ENCODE peak calls at places on chromosomes 6 and 20, in six cellular contexts. One of them, this sample, is unnamed.

GRCh38 chr6:44742201-44742600 is 354.7 kb downstream of the CDC5L start:
- DNase-seq in ovary: no peak
- DNase-seq in heart left ventricle: no peak
- DNase-seq in transverse colon: no peak
- DNase-seq in endothelial cell of umbilical vein: no peak
- DNase-seq in A549: no peak
- DNase-seq in this sample: no peak

GRCh38 chr20:23092409-23092756 is 6.3 kb upstream of the CD93 start:
- DNase-seq in ovary: no peak
- DNase-seq in heart left ventricle: no peak
- DNase-seq in transverse colon: no peak
- DNase-seq in endothelial cell of umbilical vein: peak; percentile 89
- DNase-seq in A549: no peak
- DNase-seq in this sample: no peak

GRCh38 chr20:24160563-24161355 is 172.2 kb upstream of the GGTLC1 start:
- DNase-seq in ovary: peak; percentile 52
- DNase-seq in heart left ventricle: peak; percentile 42
- DNase-seq in transverse colon: peak; percentile 13
- DNase-seq in endothelial cell of umbilical vein: peak; percentile 58
- DNase-seq in A549: peak; percentile 61
- DNase-seq in this sample: no peak

GRCh38 chr6:159961523-159961922 is 7.4 kb upstream of the IGF2R start:
- DNase-seq in ovary: no peak
- DNase-seq in heart left ventricle: no peak
- DNase-seq in transverse colon: no peak
- DNase-seq in endothelial cell of umbilical vein: no peak
- DNase-seq in A549: no peak
- DNase-seq in this sample: no peak

GRCh38 chr6:104987218-104987617 is 30.3 kb downstream of the LIN28B start:
- DNase-seq in ovary: no peak
- DNase-seq in heart left ventricle: no peak
- DNase-seq in transverse colon: no peak
- DNase-seq in endothelial cell of umbilical vein: no peak
- DNase-seq in A549: no peak
- DNase-seq in this sample: no peak

GRCh38 chr6:53432318-53433161 is 83.8 kb upstream of the ELOVL5 start:
- DNase-seq in ovary: no peak
- DNase-seq in heart left ventricle: no peak
- DNase-seq in transverse colon: no peak
- DNase-seq in endothelial cell of umbilical vein: no peak
- DNase-seq in A549: peak; percentile 63
- DNase-seq in this sample: no peak

GRCh38 chr20:63932606-63933160 is 23.5 kb downstream of the UCKL1 start:
- DNase-seq in ovary: no peak
- DNase-seq in heart left ventricle: no peak
- DNase-seq in transverse colon: no peak
- DNase-seq in endothelial cell of umbilical vein: no peak
- DNase-seq in A549: no peak
- DNase-seq in this sample: no peak

GRCh38 chr6:11113038-11113437 is 1.5 kb upstream of the ERVFRD-1 start:
- DNase-seq in ovary: no peak
- DNase-seq in heart left ventricle: no peak
- DNase-seq in transverse colon: no peak
- DNase-seq in endothelial cell of umbilical vein: no peak
- DNase-seq in A549: no peak
- DNase-seq in this sample: no peak

GRCh38 chr6:142833054-142833453 is 111.9 kb downstream of the HIVEP2 start:
- DNase-seq in ovary: no peak
- DNase-seq in heart left ventricle: no peak
- DNase-seq in transverse colon: no peak
- DNase-seq in endothelial cell of umbilical vein: peak; percentile 78
- DNase-seq in A549: peak; percentile 37
- DNase-seq in this sample: no peak

GRCh38 chr20:53126185-53126584 is 154.0 kb downstream of the TSHZ2 start:
- DNase-seq in ovary: no peak
- DNase-seq in heart left ventricle: no peak
- DNase-seq in transverse colon: no peak
- DNase-seq in endothelial cell of umbilical vein: no peak
- DNase-seq in A549: no peak
- DNase-seq in this sample: no peak

GRCh38 chr6:40341726-40342125 is 245.4 kb downstream of the LRFN2 start:
- DNase-seq in ovary: no peak
- DNase-seq in heart left ventricle: no peak
- DNase-seq in transverse colon: no peak
- DNase-seq in endothelial cell of umbilical vein: no peak
- DNase-seq in A549: no peak
- DNase-seq in this sample: peak; percentile 66

GRCh38 chr6:106226676-106227075 is 98.9 kb downstream of the ATG5 start:
- DNase-seq in ovary: no peak
- DNase-seq in heart left ventricle: no peak
- DNase-seq in transverse colon: no peak
- DNase-seq in endothelial cell of umbilical vein: no peak
- DNase-seq in A549: no peak
- DNase-seq in this sample: no peak

GRCh38 chr20:46959081-46959692 is 64.5 kb downstream of the EYA2 start:
- DNase-seq in ovary: no peak
- DNase-seq in heart left ventricle: no peak
- DNase-seq in transverse colon: no peak
- DNase-seq in endothelial cell of umbilical vein: no peak
- DNase-seq in A549: peak; percentile 94
- DNase-seq in this sample: no peak

GRCh38 chr20:57613481-57613921 is 6.7 kb downstream of the ZBP1 start:
- DNase-seq in ovary: peak; percentile 3
- DNase-seq in heart left ventricle: no peak
- DNase-seq in transverse colon: no peak
- DNase-seq in endothelial cell of umbilical vein: no peak
- DNase-seq in A549: no peak
- DNase-seq in this sample: no peak

GRCh38 chr6:168158280-168158979 is 79.4 kb upstream of the FRMD1 start:
- DNase-seq in ovary: no peak
- DNase-seq in heart left ventricle: no peak
- DNase-seq in transverse colon: no peak
- DNase-seq in endothelial cell of umbilical vein: no peak
- DNase-seq in A549: no peak
- DNase-seq in this sample: peak; percentile 70

GRCh38 chr20:59705651-59706101 is 101.3 kb downstream of the PHACTR3 start:
- DNase-seq in ovary: no peak
- DNase-seq in heart left ventricle: no peak
- DNase-seq in transverse colon: no peak
- DNase-seq in endothelial cell of umbilical vein: no peak
- DNase-seq in A549: no peak
- DNase-seq in this sample: peak; percentile 25
- TF ChIP-seq CTCF in ovary: no peak
- TF ChIP-seq CTCF in heart left ventricle: no peak
- TF ChIP-seq CTCF in transverse colon: no peak
- TF ChIP-seq CTCF in endothelial cell of umbilical vein: no peak
- TF ChIP-seq CTCF in A549: no peak
- TF ChIP-seq CTCF in this sample: no peak

DNA sequence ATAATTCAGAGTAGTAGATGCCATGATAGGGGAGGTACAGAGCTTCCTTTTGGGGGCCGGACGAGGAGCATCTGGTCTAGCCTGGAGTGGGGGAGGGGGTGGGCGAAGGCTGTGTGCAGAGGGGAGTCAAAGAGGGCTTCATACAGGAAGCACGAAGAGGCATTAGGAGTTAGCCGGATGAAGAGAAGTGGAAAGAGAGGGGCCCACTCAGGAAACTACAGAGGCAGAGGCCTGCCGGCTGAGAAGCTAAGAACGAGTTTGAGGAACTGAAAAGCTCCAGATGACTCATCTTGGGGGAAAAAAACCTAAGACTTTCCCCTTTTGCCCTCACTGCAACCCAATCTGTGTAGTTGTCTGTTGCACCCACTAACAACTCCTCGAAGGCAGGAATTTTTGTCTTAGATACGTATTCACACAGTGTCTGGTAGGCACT is 664 bp downstream of the CNPY3 start:
- DNase-seq in ovary: no peak
- DNase-seq in heart left ventricle: peak; percentile 51
- DNase-seq in transverse colon: peak; percentile 48
- DNase-seq in endothelial cell of umbilical vein: peak; percentile 72
- DNase-seq in A549: no peak
- DNase-seq in this sample: no peak
- TF ChIP-seq POLR2A in ovary: no peak
- TF ChIP-seq POLR2A in heart left ventricle: no peak
- TF ChIP-seq POLR2A in transverse colon: no peak
- TF ChIP-seq POLR2A in endothelial cell of umbilical vein: no peak
- TF ChIP-seq POLR2A in A549: no peak
- TF ChIP-seq POLR2A in this sample: no peak

GRCh38 chr20:60718743-60719142 is 533.3 kb upstream of the CDH4 start:
- DNase-seq in ovary: no peak
- DNase-seq in heart left ventricle: no peak
- DNase-seq in transverse colon: no peak
- DNase-seq in endothelial cell of umbilical vein: no peak
- DNase-seq in A549: no peak
- DNase-seq in this sample: no peak
- TF ChIP-seq CTCF in ovary: no peak
- TF ChIP-seq CTCF in heart left ventricle: no peak
- TF ChIP-seq CTCF in transverse colon: no peak
- TF ChIP-seq CTCF in endothelial cell of umbilical vein: no peak
- TF ChIP-seq CTCF in A549: no peak
- TF ChIP-seq CTCF in this sample: no peak

GRCh38 chr6:2938632-2939083 is 32.7 kb downstream of the SERPINB6 start:
- DNase-seq in ovary: no peak
- DNase-seq in heart left ventricle: no peak
- DNase-seq in transverse colon: peak; percentile 56
- DNase-seq in endothelial cell of umbilical vein: no peak
- DNase-seq in A549: peak; percentile 83
- DNase-seq in this sample: peak; percentile 10

GRCh38 chr6:2940851-2941250 is 30.5 kb downstream of the SERPINB6 start:
- DNase-seq in ovary: no peak
- DNase-seq in heart left ventricle: no peak
- DNase-seq in transverse colon: no peak
- DNase-seq in endothelial cell of umbilical vein: no peak
- DNase-seq in A549: no peak
- DNase-seq in this sample: no peak

GRCh38 chr6:2939315-2940009 is 31.9 kb downstream of the SERPINB6 start:
- DNase-seq in ovary: no peak
- DNase-seq in heart left ventricle: peak; percentile 77
- DNase-seq in transverse colon: no peak
- DNase-seq in endothelial cell of umbilical vein: no peak
- DNase-seq in A549: no peak
- DNase-seq in this sample: peak; percentile 10

GRCh38 chr6:2938004-2938631 is 33.2 kb downstream of the SERPINB6 start:
- DNase-seq in ovary: no peak
- DNase-seq in heart left ventricle: no peak
- DNase-seq in transverse colon: no peak
- DNase-seq in endothelial cell of umbilical vein: no peak
- DNase-seq in A549: no peak
- DNase-seq in this sample: peak; percentile 43

DNA sequence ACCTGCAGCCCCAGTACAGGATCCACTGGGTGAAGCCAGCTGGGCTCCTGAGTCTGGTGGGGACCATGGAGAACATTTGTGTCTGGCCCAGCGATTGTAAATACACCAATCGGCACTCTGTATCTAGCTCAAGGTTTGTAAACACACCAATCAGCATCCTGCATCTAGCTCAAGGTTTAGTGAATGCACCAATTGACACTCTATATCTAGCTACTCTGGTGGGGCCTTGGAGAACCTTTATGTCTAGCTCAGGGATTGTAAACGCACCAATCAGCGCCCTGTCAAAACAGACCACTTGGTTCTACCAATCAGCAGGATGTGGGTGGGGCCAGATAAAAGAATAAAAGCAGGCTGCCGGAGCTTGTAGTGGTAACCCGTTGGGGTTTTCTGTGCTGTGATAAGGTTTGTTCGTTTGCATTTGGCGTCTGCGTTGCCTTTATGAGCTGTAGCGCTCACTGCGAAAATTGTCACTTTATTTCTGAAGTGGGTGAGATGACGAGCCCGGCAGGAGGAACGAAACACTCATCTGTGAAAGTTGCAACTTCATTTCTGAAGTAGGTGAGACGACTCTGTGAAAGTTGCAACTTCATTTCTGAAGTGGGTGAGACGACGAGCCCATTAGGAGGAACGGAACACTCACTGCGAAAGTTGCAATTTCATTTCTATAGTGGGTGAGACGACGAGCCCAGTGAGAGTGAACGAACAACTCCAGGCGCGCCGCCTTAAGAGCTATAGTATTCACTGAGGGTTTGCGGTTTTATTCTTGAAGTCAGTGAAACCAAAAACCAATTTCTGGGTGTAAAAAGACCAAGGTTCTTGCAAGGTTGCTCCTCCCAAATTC is 31.1 kb downstream of the SERPINB6 start:
- DNase-seq in ovary: no peak
- DNase-seq in heart left ventricle: no peak
- DNase-seq in transverse colon: no peak
- DNase-seq in endothelial cell of umbilical vein: no peak
- DNase-seq in A549: peak; percentile 11
- DNase-seq in this sample: peak; percentile 10
- TF ChIP-seq POLR2A in ovary: no peak
- TF ChIP-seq POLR2A in heart left ventricle: no peak
- TF ChIP-seq POLR2A in transverse colon: no peak
- TF ChIP-seq POLR2A in endothelial cell of umbilical vein: no peak
- TF ChIP-seq POLR2A in A549: no peak
- TF ChIP-seq POLR2A in this sample: no peak

GRCh38 chr6:87391334-87391733 is 16.4 kb upstream of the CFAP206 start:
- DNase-seq in ovary: no peak
- DNase-seq in heart left ventricle: no peak
- DNase-seq in transverse colon: no peak
- DNase-seq in endothelial cell of umbilical vein: peak; percentile 36
- DNase-seq in A549: peak; percentile 20
- DNase-seq in this sample: no peak
- TF ChIP-seq CTCF in ovary: no peak
- TF ChIP-seq CTCF in heart left ventricle: no peak
- TF ChIP-seq CTCF in transverse colon: peak; percentile 24
- TF ChIP-seq CTCF in endothelial cell of umbilical vein: peak; percentile 16
- TF ChIP-seq CTCF in A549: peak; percentile 26
- TF ChIP-seq CTCF in this sample: no peak

This sample was measured in lower leg skin.